ENCODE peak calls at places on chromosome 1, in four cellular contexts. One of them, this sample, is unnamed.
A peak's percentile ranks its signal among the peaks of the same experiment; 100 is the strongest.

GRCh38 chr1:221719987-221720386 is 21.9 kb downstream of the DUSP10 start:
- DNase-seq in activated CD4-positive, alpha-beta T cell treated with anti-CD3 and anti-CD28 coated beads, Interleukin-2, amount 50 U/mL, for 1 hour: no peak
- DNase-seq in HCT116: no peak
- DNase-seq in neural progenitor cell: no peak
- DNase-seq in this sample: no peak

GRCh38 chr1:12153181-12153785 is 13.5 kb upstream of the TNFRSF1B start:
- DNase-seq in neural progenitor cell: no peak
- DNase-seq in activated CD4-positive, alpha-beta T cell treated with anti-CD3 and anti-CD28 coated beads, Interleukin-2, amount 50 U/mL, for 1 hour: no peak
- DNase-seq in HCT116: no peak
- DNase-seq in this sample: no peak

GRCh38 chr1:2372551-2373490 is 18.5 kb downstream of the MORN1 start:
- DNase-seq in HCT116: no peak
- DNase-seq in neural progenitor cell: no peak
- DNase-seq in activated CD4-positive, alpha-beta T cell treated with anti-CD3 and anti-CD28 coated beads, Interleukin-2, amount 50 U/mL, for 1 hour: no peak
- DNase-seq in this sample: no peak

GRCh38 chr1:96538001-96538649 is 183.5 kb upstream of the PTBP2 start:
- DNase-seq in activated CD4-positive, alpha-beta T cell treated with anti-CD3 and anti-CD28 coated beads, Interleukin-2, amount 50 U/mL, for 1 hour: no peak
- DNase-seq in HCT116: no peak
- DNase-seq in neural progenitor cell: no peak
- DNase-seq in this sample: no peak

GRCh38 chr1:186420923-186421322 is 40.0 kb downstream of the PDC start:
- DNase-seq in HCT116: no peak
- DNase-seq in neural progenitor cell: no peak
- DNase-seq in activated CD4-positive, alpha-beta T cell treated with anti-CD3 and anti-CD28 coated beads, Interleukin-2, amount 50 U/mL, for 1 hour: no peak
- DNase-seq in this sample: no peak

GRCh38 chr1:161013591-161014513 is 7.1 kb downstream of the F11R start:
- DNase-seq in activated CD4-positive, alpha-beta T cell treated with anti-CD3 and anti-CD28 coated beads, Interleukin-2, amount 50 U/mL, for 1 hour: peak; percentile 47
- DNase-seq in HCT116: no peak
- DNase-seq in neural progenitor cell: no peak
- DNase-seq in this sample: peak; percentile 69

GRCh38 chr1:225428879-225429455 is 1.1 kb upstream of the LBR start:
- DNase-seq in HCT116: no peak
- DNase-seq in activated CD4-positive, alpha-beta T cell treated with anti-CD3 and anti-CD28 coated beads, Interleukin-2, amount 50 U/mL, for 1 hour: no peak
- DNase-seq in neural progenitor cell: no peak
- DNase-seq in this sample: no peak

GRCh38 chr1:205318231-205318991 is 3.1 kb downstream of the NUAK2 start:
- DNase-seq in activated CD4-positive, alpha-beta T cell treated with anti-CD3 and anti-CD28 coated beads, Interleukin-2, amount 50 U/mL, for 1 hour: no peak
- DNase-seq in HCT116: no peak
- DNase-seq in neural progenitor cell: peak; percentile 59
- DNase-seq in this sample: no peak

GRCh38 chr1:117795190-117795589 is 134.2 kb downstream of the GDAP2 start:
- DNase-seq in HCT116: no peak
- DNase-seq in activated CD4-positive, alpha-beta T cell treated with anti-CD3 and anti-CD28 coated beads, Interleukin-2, amount 50 U/mL, for 1 hour: no peak
- DNase-seq in neural progenitor cell: no peak
- DNase-seq in this sample: no peak

GRCh38 chr1:204453141-204453772 is 41.3 kb downstream of the PIK3C2B start:
- DNase-seq in neural progenitor cell: no peak
- DNase-seq in activated CD4-positive, alpha-beta T cell treated with anti-CD3 and anti-CD28 coated beads, Interleukin-2, amount 50 U/mL, for 1 hour: peak; percentile 56
- DNase-seq in HCT116: no peak
- DNase-seq in this sample: peak; percentile 69

GRCh38 chr1:35717911-35718476 is 690 bp downstream of the C1orf216 start:
- DNase-seq in HCT116: peak; percentile 13
- DNase-seq in activated CD4-positive, alpha-beta T cell treated with anti-CD3 and anti-CD28 coated beads, Interleukin-2, amount 50 U/mL, for 1 hour: no peak
- DNase-seq in neural progenitor cell: peak; percentile 41
- DNase-seq in this sample: no peak

GRCh38 chr1:246317723-246318359 is 189.2 kb downstream of the SMYD3 start:
- DNase-seq in HCT116: no peak
- DNase-seq in neural progenitor cell: no peak
- DNase-seq in activated CD4-positive, alpha-beta T cell treated with anti-CD3 and anti-CD28 coated beads, Interleukin-2, amount 50 U/mL, for 1 hour: no peak
- DNase-seq in this sample: no peak

GRCh38 chr1:94394247-94394646 is 23.9 kb upstream of the ABCD3 start:
- DNase-seq in HCT116: no peak
- DNase-seq in activated CD4-positive, alpha-beta T cell treated with anti-CD3 and anti-CD28 coated beads, Interleukin-2, amount 50 U/mL, for 1 hour: no peak
- DNase-seq in neural progenitor cell: no peak
- DNase-seq in this sample: no peak

GRCh38 chr1:1283821-1284220 is 3.6 kb downstream of the SCNN1D start:
- DNase-seq in activated CD4-positive, alpha-beta T cell treated with anti-CD3 and anti-CD28 coated beads, Interleukin-2, amount 50 U/mL, for 1 hour: no peak
- DNase-seq in HCT116: no peak
- DNase-seq in neural progenitor cell: peak; percentile 57
- DNase-seq in this sample: no peak

GRCh38 chr1:204705888-204706837 is 20.6 kb upstream of the LRRN2 start:
- DNase-seq in activated CD4-positive, alpha-beta T cell treated with anti-CD3 and anti-CD28 coated beads, Interleukin-2, amount 50 U/mL, for 1 hour: no peak
- DNase-seq in HCT116: no peak
- DNase-seq in neural progenitor cell: no peak
- DNase-seq in this sample: no peak

GRCh38 chr1:235945775-235946565 is 79.3 kb upstream of the LYST start:
- DNase-seq in activated CD4-positive, alpha-beta T cell treated with anti-CD3 and anti-CD28 coated beads, Interleukin-2, amount 50 U/mL, for 1 hour: no peak
- DNase-seq in neural progenitor cell: no peak
- DNase-seq in HCT116: no peak
- DNase-seq in this sample: no peak

GRCh38 chr1:225915538-225915991 is 8.5 kb downstream of the PYCR2 start:
- DNase-seq in neural progenitor cell: no peak
- DNase-seq in activated CD4-positive, alpha-beta T cell treated with anti-CD3 and anti-CD28 coated beads, Interleukin-2, amount 50 U/mL, for 1 hour: no peak
- DNase-seq in HCT116: no peak
- DNase-seq in this sample: no peak

GRCh38 chr1:23129846-23130245 is 38.8 kb downstream of the LUZP1 start:
- DNase-seq in activated CD4-positive, alpha-beta T cell treated with anti-CD3 and anti-CD28 coated beads, Interleukin-2, amount 50 U/mL, for 1 hour: no peak
- DNase-seq in HCT116: no peak
- DNase-seq in neural progenitor cell: no peak
- DNase-seq in this sample: no peak